ENCODE peak calls at places on chromosome 22, in ten cellular contexts. One of them, this sample, is unnamed.

GRCh38 chr22:32044477-32044876 is 1.4 kb downstream of the SLC5A1 start:
- DNase-seq in natural killer cell: no peak
- DNase-seq in cardiac fibroblast: no peak
- DNase-seq in fibroblast of lung: no peak
- DNase-seq in progenitor cell of endocrine pancreas: no peak
- DNase-seq in mammary epithelial cell: no peak
- DNase-seq in lung: no peak
- DNase-seq in endothelial cell: no peak
- DNase-seq in pancreas: no peak
- DNase-seq in CD14-positive monocyte: no peak
- DNase-seq in this sample: no peak

GRCh38 chr22:33605686-33606085 is 314.6 kb downstream of the LARGE1 start:
- DNase-seq in cardiac fibroblast: no peak
- DNase-seq in endothelial cell: no peak
- DNase-seq in mammary epithelial cell: no peak
- DNase-seq in lung: no peak
- DNase-seq in CD14-positive monocyte: no peak
- DNase-seq in progenitor cell of endocrine pancreas: no peak
- DNase-seq in natural killer cell: no peak
- DNase-seq in pancreas: no peak
- DNase-seq in fibroblast of lung: no peak
- DNase-seq in this sample: no peak

GRCh38 chr22:50530280-50530856 is 556 bp upstream of the TYMP start:
- DNase-seq in progenitor cell of endocrine pancreas: no peak
- DNase-seq in endothelial cell: no peak
- DNase-seq in CD14-positive monocyte: peak
- DNase-seq in cardiac fibroblast: peak
- DNase-seq in mammary epithelial cell: no peak
- DNase-seq in lung: peak
- DNase-seq in natural killer cell: no peak
- DNase-seq in pancreas: peak
- DNase-seq in fibroblast of lung: peak
- DNase-seq in this sample: peak

GRCh38 chr22:48357961-48358360 is 1469.7 kb downstream of the BRD1 start:
- DNase-seq in CD14-positive monocyte: no peak
- DNase-seq in progenitor cell of endocrine pancreas: no peak
- DNase-seq in natural killer cell: no peak
- DNase-seq in mammary epithelial cell: no peak
- DNase-seq in fibroblast of lung: no peak
- DNase-seq in pancreas: no peak
- DNase-seq in endothelial cell: no peak
- DNase-seq in cardiac fibroblast: no peak
- DNase-seq in lung: no peak
- DNase-seq in this sample: no peak

GRCh38 chr22:44752285-44753188 is at the start of gene ARHGAP8:
- DNase-seq in mammary epithelial cell: no peak
- DNase-seq in CD14-positive monocyte: no peak
- DNase-seq in natural killer cell: no peak
- DNase-seq in endothelial cell: no peak
- DNase-seq in cardiac fibroblast: no peak
- DNase-seq in fibroblast of lung: no peak
- DNase-seq in lung: peak
- DNase-seq in pancreas: peak
- DNase-seq in progenitor cell of endocrine pancreas: peak
- DNase-seq in this sample: no peak

GRCh38 chr22:50678651-50679521 is 6.3 kb downstream of the SHANK3 start:
- DNase-seq in lung: peak
- DNase-seq in CD14-positive monocyte: no peak
- DNase-seq in natural killer cell: no peak
- DNase-seq in mammary epithelial cell: no peak
- DNase-seq in cardiac fibroblast: no peak
- DNase-seq in endothelial cell: no peak
- DNase-seq in progenitor cell of endocrine pancreas: no peak
- DNase-seq in fibroblast of lung: no peak
- DNase-seq in pancreas: peak
- DNase-seq in this sample: no peak

GRCh38 chr22:24117942-24118341 is 63.3 kb upstream of the SUSD2 start:
- DNase-seq in mammary epithelial cell: no peak
- DNase-seq in progenitor cell of endocrine pancreas: no peak
- DNase-seq in natural killer cell: no peak
- DNase-seq in endothelial cell: no peak
- DNase-seq in fibroblast of lung: no peak
- DNase-seq in cardiac fibroblast: no peak
- DNase-seq in CD14-positive monocyte: no peak
- DNase-seq in lung: no peak
- DNase-seq in pancreas: no peak
- DNase-seq in this sample: no peak

GRCh38 chr22:29269230-29269604 is 1.1 kb downstream of the EWSR1 start:
- DNase-seq in pancreas: no peak
- DNase-seq in CD14-positive monocyte: no peak
- DNase-seq in natural killer cell: no peak
- DNase-seq in cardiac fibroblast: peak
- DNase-seq in mammary epithelial cell: peak
- DNase-seq in progenitor cell of endocrine pancreas: no peak
- DNase-seq in lung: no peak
- DNase-seq in fibroblast of lung: no peak
- DNase-seq in endothelial cell: no peak
- DNase-seq in this sample: no peak

GRCh38 chr22:17881366-17881765 is 107.1 kb upstream of the BID start:
- DNase-seq in CD14-positive monocyte: no peak
- DNase-seq in mammary epithelial cell: no peak
- DNase-seq in lung: no peak
- DNase-seq in pancreas: no peak
- DNase-seq in cardiac fibroblast: no peak
- DNase-seq in endothelial cell: no peak
- DNase-seq in natural killer cell: no peak
- DNase-seq in progenitor cell of endocrine pancreas: no peak
- DNase-seq in fibroblast of lung: no peak
- DNase-seq in this sample: no peak

GRCh38 chr22:36180928-36181327 is 20.4 kb upstream of the APOL3 start:
- DNase-seq in progenitor cell of endocrine pancreas: no peak
- DNase-seq in pancreas: no peak
- DNase-seq in CD14-positive monocyte: no peak
- DNase-seq in fibroblast of lung: no peak
- DNase-seq in mammary epithelial cell: no peak
- DNase-seq in cardiac fibroblast: no peak
- DNase-seq in endothelial cell: no peak
- DNase-seq in natural killer cell: no peak
- DNase-seq in lung: no peak
- DNase-seq in this sample: no peak

GRCh38 chr22:36177160-36177559 is 16.6 kb upstream of the APOL3 start:
- DNase-seq in fibroblast of lung: no peak
- DNase-seq in cardiac fibroblast: no peak
- DNase-seq in progenitor cell of endocrine pancreas: no peak
- DNase-seq in endothelial cell: no peak
- DNase-seq in pancreas: no peak
- DNase-seq in natural killer cell: no peak
- DNase-seq in mammary epithelial cell: no peak
- DNase-seq in CD14-positive monocyte: no peak
- DNase-seq in lung: no peak
- DNase-seq in this sample: no peak

GRCh38 chr22:36180038-36180880 is 19.7 kb upstream of the APOL3 start:
- DNase-seq in mammary epithelial cell: peak
- DNase-seq in natural killer cell: peak
- DNase-seq in lung: peak
- DNase-seq in CD14-positive monocyte: peak
- DNase-seq in cardiac fibroblast: peak
- DNase-seq in fibroblast of lung: peak
- DNase-seq in progenitor cell of endocrine pancreas: peak
- DNase-seq in pancreas: peak
- DNase-seq in endothelial cell: peak
- DNase-seq in this sample: peak

GRCh38 chr22:36171941-36172340 is 11.4 kb upstream of the APOL3 start:
- DNase-seq in natural killer cell: no peak
- DNase-seq in endothelial cell: no peak
- DNase-seq in CD14-positive monocyte: no peak
- DNase-seq in lung: no peak
- DNase-seq in mammary epithelial cell: no peak
- DNase-seq in progenitor cell of endocrine pancreas: no peak
- DNase-seq in cardiac fibroblast: no peak
- DNase-seq in pancreas: no peak
- DNase-seq in fibroblast of lung: no peak
- DNase-seq in this sample: no peak

GRCh38 chr22:36175892-36176291 is 15.3 kb upstream of the APOL3 start:
- DNase-seq in endothelial cell: no peak
- DNase-seq in natural killer cell: no peak
- DNase-seq in CD14-positive monocyte: no peak
- DNase-seq in pancreas: no peak
- DNase-seq in progenitor cell of endocrine pancreas: no peak
- DNase-seq in mammary epithelial cell: no peak
- DNase-seq in cardiac fibroblast: no peak
- DNase-seq in fibroblast of lung: no peak
- DNase-seq in lung: no peak
- DNase-seq in this sample: no peak
- TF ChIP-seq CTCF in endothelial cell: peak
- TF ChIP-seq CTCF in natural killer cell: no peak
- TF ChIP-seq CTCF in CD14-positive monocyte: no peak
- TF ChIP-seq CTCF in pancreas: no peak
- TF ChIP-seq CTCF in progenitor cell of endocrine pancreas: peak
- TF ChIP-seq CTCF in mammary epithelial cell: no peak
- TF ChIP-seq CTCF in cardiac fibroblast: peak
- TF ChIP-seq CTCF in fibroblast of lung: no peak
- TF ChIP-seq CTCF in lung: no peak
- TF ChIP-seq CTCF in this sample: no peak

GRCh38 chr22:39284983-39285382 is 34.4 kb downstream of the RPL3 start:
- DNase-seq in cardiac fibroblast: no peak
- DNase-seq in CD14-positive monocyte: no peak
- DNase-seq in lung: no peak
- DNase-seq in fibroblast of lung: no peak
- DNase-seq in mammary epithelial cell: no peak
- DNase-seq in natural killer cell: no peak
- DNase-seq in progenitor cell of endocrine pancreas: no peak
- DNase-seq in pancreas: no peak
- DNase-seq in endothelial cell: no peak
- DNase-seq in this sample: no peak

GRCh38 chr22:39289445-39290247 is 29.8 kb downstream of the RPL3 start:
- DNase-seq in mammary epithelial cell: no peak
- DNase-seq in lung: no peak
- DNase-seq in CD14-positive monocyte: no peak
- DNase-seq in endothelial cell: no peak
- DNase-seq in fibroblast of lung: no peak
- DNase-seq in pancreas: peak
- DNase-seq in cardiac fibroblast: no peak
- DNase-seq in progenitor cell of endocrine pancreas: no peak
- DNase-seq in natural killer cell: no peak
- DNase-seq in this sample: no peak

GRCh38 chr22:39288135-39288898 is 31.1 kb downstream of the RPL3 start:
- DNase-seq in endothelial cell: no peak
- DNase-seq in mammary epithelial cell: no peak
- DNase-seq in pancreas: peak
- DNase-seq in cardiac fibroblast: no peak
- DNase-seq in lung: no peak
- DNase-seq in CD14-positive monocyte: no peak
- DNase-seq in natural killer cell: no peak
- DNase-seq in fibroblast of lung: no peak
- DNase-seq in progenitor cell of endocrine pancreas: no peak
- DNase-seq in this sample: no peak

GRCh38 chr22:39284142-39284980 is 35.1 kb downstream of the RPL3 start:
- DNase-seq in pancreas: no peak
- DNase-seq in CD14-positive monocyte: no peak
- DNase-seq in fibroblast of lung: no peak
- DNase-seq in mammary epithelial cell: peak
- DNase-seq in progenitor cell of endocrine pancreas: no peak
- DNase-seq in natural killer cell: no peak
- DNase-seq in lung: no peak
- DNase-seq in endothelial cell: no peak
- DNase-seq in cardiac fibroblast: no peak
- DNase-seq in this sample: no peak

DNA sequence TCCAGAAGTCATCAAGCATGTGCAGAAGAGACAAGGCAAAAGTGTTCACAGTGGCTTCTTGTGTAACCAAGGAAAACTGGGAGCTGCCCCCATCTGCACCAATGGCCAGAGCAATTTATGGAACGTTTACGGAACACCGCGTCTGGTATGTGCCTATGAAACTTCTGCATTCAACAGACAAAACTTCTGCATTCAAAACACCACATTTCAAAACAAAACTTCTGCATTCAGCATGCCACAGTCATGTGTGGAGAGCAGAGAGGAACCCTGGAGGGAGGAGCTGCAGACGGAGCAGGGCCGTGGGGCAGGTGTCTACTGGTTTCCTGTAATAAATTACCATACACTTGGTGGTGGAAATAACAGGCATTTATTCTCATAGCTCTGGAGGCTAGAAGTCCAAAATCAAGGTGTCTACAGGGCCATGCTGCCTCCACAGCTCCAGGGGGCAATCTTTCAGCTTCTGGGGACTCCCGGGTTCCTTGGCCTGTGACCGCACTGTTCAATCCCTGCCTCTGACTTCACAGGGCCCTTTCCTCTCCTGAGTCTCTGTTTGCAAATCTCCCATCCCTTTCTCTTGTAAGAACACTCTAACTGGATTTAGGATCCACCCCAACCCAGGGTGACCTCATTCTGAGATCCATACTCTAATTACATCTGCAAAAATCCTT is 32.2 kb downstream of the RPL3 start:
- DNase-seq in endothelial cell: no peak
- DNase-seq in natural killer cell: no peak
- DNase-seq in pancreas: no peak
- DNase-seq in progenitor cell of endocrine pancreas: no peak
- DNase-seq in mammary epithelial cell: no peak
- DNase-seq in CD14-positive monocyte: peak
- DNase-seq in cardiac fibroblast: no peak
- DNase-seq in lung: no peak
- DNase-seq in fibroblast of lung: peak
- DNase-seq in this sample: no peak
- TF ChIP-seq CTCF in endothelial cell: no peak
- TF ChIP-seq CTCF in natural killer cell: no peak
- TF ChIP-seq CTCF in pancreas: no peak
- TF ChIP-seq CTCF in progenitor cell of endocrine pancreas: no peak
- TF ChIP-seq CTCF in mammary epithelial cell: no peak
- TF ChIP-seq CTCF in CD14-positive monocyte: no peak
- TF ChIP-seq CTCF in cardiac fibroblast: no peak
- TF ChIP-seq CTCF in lung: no peak
- TF ChIP-seq CTCF in fibroblast of lung: no peak
- TF ChIP-seq CTCF in this sample: no peak

GRCh38 chr22:26604368-26604767 is 13.5 kb downstream of the CRYBB1 start:
- DNase-seq in progenitor cell of endocrine pancreas: no peak
- DNase-seq in CD14-positive monocyte: no peak
- DNase-seq in lung: no peak
- DNase-seq in cardiac fibroblast: no peak
- DNase-seq in fibroblast of lung: no peak
- DNase-seq in endothelial cell: no peak
- DNase-seq in pancreas: no peak
- DNase-seq in mammary epithelial cell: no peak
- DNase-seq in natural killer cell: no peak
- DNase-seq in this sample: no peak
- TF ChIP-seq CTCF in progenitor cell of endocrine pancreas: no peak
- TF ChIP-seq CTCF in CD14-positive monocyte: no peak
- TF ChIP-seq CTCF in lung: no peak
- TF ChIP-seq CTCF in cardiac fibroblast: no peak
- TF ChIP-seq CTCF in fibroblast of lung: no peak
- TF ChIP-seq CTCF in endothelial cell: no peak
- TF ChIP-seq CTCF in pancreas: no peak
- TF ChIP-seq CTCF in mammary epithelial cell: no peak
- TF ChIP-seq CTCF in natural killer cell: no peak
- TF ChIP-seq CTCF in this sample: no peak

DNA sequence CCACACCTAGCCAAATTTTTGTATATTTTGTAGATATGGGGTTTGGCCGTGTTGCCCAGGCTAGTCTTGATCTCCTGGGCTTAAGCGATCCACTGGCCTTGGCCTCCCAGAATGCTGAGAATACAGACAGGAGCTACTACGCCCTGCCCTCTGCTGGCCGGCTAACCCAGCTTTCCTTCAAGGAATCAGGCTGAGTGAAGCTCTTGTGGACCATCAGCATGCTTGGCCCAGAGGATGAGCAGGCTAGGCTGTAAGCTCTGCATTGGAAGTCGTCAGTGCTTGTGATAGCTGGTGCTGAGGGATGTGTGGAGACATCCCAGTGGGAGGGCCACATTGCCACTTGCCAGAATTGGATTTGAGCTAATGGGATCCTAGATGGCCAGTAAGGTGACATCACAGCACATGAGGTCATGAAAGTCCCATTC is 60.6 kb downstream of the MED15 start:
- DNase-seq in progenitor cell of endocrine pancreas: no peak
- DNase-seq in lung: no peak
- DNase-seq in mammary epithelial cell: no peak
- DNase-seq in cardiac fibroblast: peak
- DNase-seq in endothelial cell: no peak
- DNase-seq in fibroblast of lung: peak
- DNase-seq in pancreas: no peak
- DNase-seq in CD14-positive monocyte: no peak
- DNase-seq in natural killer cell: no peak
- DNase-seq in this sample: no peak
- TF ChIP-seq CTCF in progenitor cell of endocrine pancreas: peak
- TF ChIP-seq CTCF in lung: no peak
- TF ChIP-seq CTCF in mammary epithelial cell: peak
- TF ChIP-seq CTCF in cardiac fibroblast: peak
- TF ChIP-seq CTCF in endothelial cell: no peak
- TF ChIP-seq CTCF in fibroblast of lung: peak
- TF ChIP-seq CTCF in pancreas: no peak
- TF ChIP-seq CTCF in CD14-positive monocyte: no peak
- TF ChIP-seq CTCF in natural killer cell: no peak
- TF ChIP-seq CTCF in this sample: no peak